ENCODE peak calls at places on chromosomes 13 and 19, in six cellular contexts. M is activated B cell treated with CpG ODN at 0.5 μM for 24 hours; I is stimulated activated CD8-positive, alpha-beta memory T cell treated with anti-CD3 and anti-CD28 coated beads, Interleukin-15, amount 100 ng/mL, for 4 hours; G is bronchial epithelial cell; W is renal cortical epithelial cell; H is Jurkat, Clone E6-1. P is an unnamed sample.

GRCh38 chr13:64457976-64458375 is 2772.2 kb downstream of the PCDH9 start:
- DNase-seq in M (no peak), I (no peak), G (no peak), W (no peak), H (no peak), P (no peak)

GRCh38 chr19:10863107-10863700 is 8.1 kb upstream of the CARM1 start:
- DNase-seq in M (no peak), I (no peak), G (peak), W (peak), H (no peak), P (peak)

GRCh38 chr19:47779524-47780214 is 1.2 kb downstream of the SELENOW start:
- DNase-seq in M (no peak), I (no peak), G (no peak), W (no peak), H (no peak), P (no peak)

GRCh38 chr13:43132911-43133310 is 109.5 kb downstream of the DNAJC15 start:
- DNase-seq in M (no peak), I (no peak), G (no peak), W (no peak), H (no peak), P (no peak)

GRCh38 chr13:23509781-23510543 is 60.2 kb upstream of the TNFRSF19 start:
- DNase-seq in M (no peak), I (no peak), G (peak), W (peak), H (no peak), P (peak)

GRCh38 chr19:35744688-35745327 is 410 bp downstream of the U2AF1L4 start:
- DNase-seq in M (peak), I (peak), G (peak), W (peak), H (peak), P (peak)

GRCh38 chr19:18543814-18544475 is 572 bp upstream of the FKBP8 start:
- DNase-seq in M (no peak), I (peak), G (peak), W (peak), H (peak), P (no peak)

GRCh38 chr19:7526093-7526929 is 3.9 kb downstream of the MCOLN1 start:
- DNase-seq in M (no peak), I (no peak), G (no peak), W (no peak), H (no peak), P (no peak)

GRCh38 chr13:98105929-98106336 is 37.0 kb upstream of the FARP1 start:
- DNase-seq in M (no peak), I (no peak), G (no peak), W (no peak), H (no peak), P (no peak)

GRCh38 chr13:76293346-76293745 is 592.9 kb downstream of the KCTD12 start:
- DNase-seq in M (no peak), I (no peak), G (peak), W (peak), H (no peak), P (peak)

GRCh38 chr19:42023121-42023942 is 29.3 kb upstream of the ATP1A3 start:
- DNase-seq in M (no peak), I (no peak), G (peak), W (no peak), H (peak), P (no peak)

GRCh38 chr13:96984061-96984508 is 10.2 kb downstream of the OXGR1 start:
- DNase-seq in M (no peak), I (no peak), G (peak), W (peak), H (peak), P (peak)

GRCh38 chr19:41366089-41366488 is 2.1 kb upstream of the B9D2 start:
- DNase-seq in M (no peak), I (no peak), G (no peak), W (no peak), H (peak), P (no peak)

GRCh38 chr13:83312194-83312593 is 570.1 kb downstream of the SLITRK1 start:
- DNase-seq in M (no peak), I (no peak), G (no peak), W (no peak), H (no peak), P (no peak)

GRCh38 chr13:30796132-30796832 is 60.9 kb downstream of the ALOX5AP start:
- DNase-seq in M (no peak), I (no peak), G (peak), W (peak), H (peak), P (peak)

GRCh38 chr13:96020155-96020575 is 33.0 kb downstream of the UGGT2 start:
- DNase-seq in M (no peak), I (no peak), G (peak), W (peak), H (peak), P (peak)

GRCh38 chr19:29376855-29377354 is 148.9 kb upstream of the VSTM2B start:
- DNase-seq in M (no peak), I (no peak), G (no peak), W (no peak), H (no peak), P (no peak)

GRCh38 chr19:38316477-38317067 is 825 bp upstream of the YIF1B start:
- DNase-seq in M (no peak), I (no peak), G (no peak), W (no peak), H (no peak), P (no peak)

GRCh38 chr19:47369923-47370625 is 21.0 kb downstream of the DHX34 start:
- DNase-seq in M (no peak), I (no peak), G (peak), W (no peak), H (no peak), P (no peak)

GRCh38 chr13:54210397-54211050 is 1181.9 kb downstream of the OLFM4 start:
- DNase-seq in M (no peak), I (no peak), G (peak), W (peak), H (no peak), P (peak)

GRCh38 chr13:84917252-84917878 is 881.9 kb downstream of the SLITRK6 start:
- DNase-seq in M (no peak), I (no peak), G (peak), W (peak), H (peak), P (no peak)

GRCh38 chr19:13002389-13002898 is 7.2 kb downstream of the NFIX start:
- DNase-seq in M (no peak), I (no peak), G (no peak), W (no peak), H (no peak), P (no peak)

GRCh38 chr13:94362411-94362909 is 117.0 kb downstream of the DCT start:
- DNase-seq in M (no peak), I (peak), G (peak), W (peak), H (peak), P (peak)

GRCh38 chr19:19820774-19821315 is 705 bp downstream of the ZNF506 start:
- DNase-seq in M (no peak), I (no peak), G (no peak), W (no peak), H (no peak), P (no peak)

GRCh38 chr13:27960362-27961226 is 8.5 kb downstream of the CDX2 start:
- DNase-seq in M (no peak), I (no peak), G (peak), W (peak), H (no peak), P (no peak)

GRCh38 chr13:46894534-46894906 is 2.3 kb downstream of the HTR2A start:
- DNase-seq in M (no peak), I (no peak), G (no peak), W (no peak), H (no peak), P (no peak)

GRCh38 chr13:48369988-48370387 is 42.9 kb downstream of the LPAR6 start:
- DNase-seq in M (no peak), I (no peak), G (no peak), W (no peak), H (no peak), P (no peak)

GRCh38 chr19:36421749-36422481 is 3.5 kb upstream of the ZFP82 start:
- DNase-seq in M (no peak), I (no peak), G (no peak), W (no peak), H (no peak), P (peak)